ENCODE peak calls at places on chromosomes 3 and 15, in eight cellular contexts. One of them, this sample, is unnamed.

GRCh38 chr3:156816794-156817741 is 9.1 kb upstream of the LEKR1 start:
- DNase-seq in adipocyte: peak; percentile 95
- DNase-seq in fibroblast of gingiva: peak; percentile 78
- DNase-seq in left ventricle myocardium inferior: peak; percentile 87
- DNase-seq in RWPE1: peak; percentile 51
- DNase-seq in HEK293T: peak; percentile 81
- DNase-seq in lower leg skin: peak; percentile 72
- DNase-seq in HT1080: no peak
- DNase-seq in this sample: peak; percentile 93

GRCh38 chr3:71581451-71581980 is 2.0 kb downstream of the FOXP1 start:
- DNase-seq in adipocyte: peak; percentile 70
- DNase-seq in fibroblast of gingiva: no peak
- DNase-seq in left ventricle myocardium inferior: peak; percentile 41
- DNase-seq in RWPE1: no peak
- DNase-seq in HEK293T: peak; percentile 45
- DNase-seq in lower leg skin: peak; percentile 25
- DNase-seq in HT1080: peak; percentile 27
- DNase-seq in this sample: peak; percentile 7

GRCh38 chr15:64503197-64503596 is 42.8 kb downstream of the ZNF609 start:
- DNase-seq in adipocyte: peak; percentile 24
- DNase-seq in fibroblast of gingiva: no peak
- DNase-seq in left ventricle myocardium inferior: no peak
- DNase-seq in RWPE1: no peak
- DNase-seq in HEK293T: no peak
- DNase-seq in lower leg skin: no peak
- DNase-seq in HT1080: peak; percentile 56
- DNase-seq in this sample: no peak

GRCh38 chr15:98718426-98719168 is 70.3 kb downstream of the IGF1R start:
- DNase-seq in adipocyte: no peak
- DNase-seq in fibroblast of gingiva: no peak
- DNase-seq in left ventricle myocardium inferior: no peak
- DNase-seq in RWPE1: no peak
- DNase-seq in HEK293T: no peak
- DNase-seq in lower leg skin: no peak
- DNase-seq in HT1080: no peak
- DNase-seq in this sample: no peak

GRCh38 chr3:182702216-182702615 is 91.1 kb upstream of the ATP11B start:
- DNase-seq in adipocyte: no peak
- DNase-seq in fibroblast of gingiva: no peak
- DNase-seq in left ventricle myocardium inferior: no peak
- DNase-seq in RWPE1: no peak
- DNase-seq in HEK293T: no peak
- DNase-seq in lower leg skin: no peak
- DNase-seq in HT1080: no peak
- DNase-seq in this sample: no peak

GRCh38 chr3:185702564-185703225 is 116.6 kb downstream of the SENP2 start:
- DNase-seq in adipocyte: no peak
- DNase-seq in fibroblast of gingiva: no peak
- DNase-seq in left ventricle myocardium inferior: no peak
- DNase-seq in RWPE1: no peak
- DNase-seq in HEK293T: peak; percentile 14
- DNase-seq in lower leg skin: no peak
- DNase-seq in HT1080: peak; percentile 62
- DNase-seq in this sample: no peak

GRCh38 chr3:62873672-62874397 is 1.4 kb downstream of the CADPS start:
- DNase-seq in adipocyte: peak; percentile 14
- DNase-seq in fibroblast of gingiva: no peak
- DNase-seq in left ventricle myocardium inferior: peak; percentile 58
- DNase-seq in RWPE1: no peak
- DNase-seq in HEK293T: peak; percentile 46
- DNase-seq in lower leg skin: peak; percentile 21
- DNase-seq in HT1080: peak; percentile 22
- DNase-seq in this sample: no peak

GRCh38 chr15:84033793-84034553 is 201.6 kb upstream of the GOLGA6L4 start:
- DNase-seq in adipocyte: peak; percentile 2
- DNase-seq in fibroblast of gingiva: no peak
- DNase-seq in left ventricle myocardium inferior: no peak
- DNase-seq in RWPE1: peak; percentile 70
- DNase-seq in HEK293T: no peak
- DNase-seq in lower leg skin: no peak
- DNase-seq in HT1080: peak; percentile 38
- DNase-seq in this sample: no peak

GRCh38 chr3:138449490-138449889 is 15.1 kb downstream of the ESYT3 start:
- DNase-seq in adipocyte: no peak
- DNase-seq in fibroblast of gingiva: no peak
- DNase-seq in left ventricle myocardium inferior: no peak
- DNase-seq in RWPE1: no peak
- DNase-seq in HEK293T: no peak
- DNase-seq in lower leg skin: no peak
- DNase-seq in HT1080: no peak
- DNase-seq in this sample: no peak

GRCh38 chr3:71288269-71288930 is 295.1 kb downstream of the FOXP1 start:
- DNase-seq in adipocyte: peak; percentile 71
- DNase-seq in fibroblast of gingiva: no peak
- DNase-seq in left ventricle myocardium inferior: no peak
- DNase-seq in RWPE1: no peak
- DNase-seq in HEK293T: no peak
- DNase-seq in lower leg skin: no peak
- DNase-seq in HT1080: no peak
- DNase-seq in this sample: no peak

GRCh38 chr3:162337630-162338029 is 841.0 kb downstream of the OTOL1 start:
- DNase-seq in adipocyte: peak; percentile 11
- DNase-seq in fibroblast of gingiva: peak; percentile 43
- DNase-seq in left ventricle myocardium inferior: no peak
- DNase-seq in RWPE1: no peak
- DNase-seq in HEK293T: no peak
- DNase-seq in lower leg skin: no peak
- DNase-seq in HT1080: no peak
- DNase-seq in this sample: no peak

GRCh38 chr3:114361391-114361790 is 67.6 kb downstream of the TIGIT start:
- DNase-seq in adipocyte: no peak
- DNase-seq in fibroblast of gingiva: no peak
- DNase-seq in left ventricle myocardium inferior: no peak
- DNase-seq in RWPE1: no peak
- DNase-seq in HEK293T: no peak
- DNase-seq in lower leg skin: no peak
- DNase-seq in HT1080: no peak
- DNase-seq in this sample: no peak

GRCh38 chr3:51683566-51683965 is 12.5 kb downstream of the TEX264 start:
- DNase-seq in adipocyte: no peak
- DNase-seq in fibroblast of gingiva: no peak
- DNase-seq in left ventricle myocardium inferior: no peak
- DNase-seq in RWPE1: no peak
- DNase-seq in HEK293T: no peak
- DNase-seq in lower leg skin: no peak
- DNase-seq in HT1080: no peak
- DNase-seq in this sample: no peak

GRCh38 chr3:178947738-178948137 is 123.9 kb downstream of the ZMAT3 start:
- DNase-seq in adipocyte: peak; percentile 43
- DNase-seq in fibroblast of gingiva: no peak
- DNase-seq in left ventricle myocardium inferior: no peak
- DNase-seq in RWPE1: no peak
- DNase-seq in HEK293T: no peak
- DNase-seq in lower leg skin: no peak
- DNase-seq in HT1080: no peak
- DNase-seq in this sample: no peak

GRCh38 chr3:114764056-114764492 is 383.0 kb downstream of the ZBTB20 start:
- DNase-seq in adipocyte: peak; percentile 38
- DNase-seq in fibroblast of gingiva: peak; percentile 3
- DNase-seq in left ventricle myocardium inferior: no peak
- DNase-seq in RWPE1: no peak
- DNase-seq in HEK293T: no peak
- DNase-seq in lower leg skin: no peak
- DNase-seq in HT1080: no peak
- DNase-seq in this sample: no peak

GRCh38 chr15:89099968-89100367 is 11.7 kb downstream of the ABHD2 start:
- DNase-seq in adipocyte: no peak
- DNase-seq in fibroblast of gingiva: no peak
- DNase-seq in left ventricle myocardium inferior: no peak
- DNase-seq in RWPE1: no peak
- DNase-seq in HEK293T: no peak
- DNase-seq in lower leg skin: no peak
- DNase-seq in HT1080: no peak
- DNase-seq in this sample: no peak

GRCh38 chr3:53113293-53114010 is 16.8 kb downstream of the RFT1 start:
- DNase-seq in adipocyte: no peak
- DNase-seq in fibroblast of gingiva: no peak
- DNase-seq in left ventricle myocardium inferior: peak; percentile 78
- DNase-seq in RWPE1: no peak
- DNase-seq in HEK293T: no peak
- DNase-seq in lower leg skin: no peak
- DNase-seq in HT1080: no peak
- DNase-seq in this sample: no peak

GRCh38 chr3:23923786-23924185 is 6.9 kb downstream of the RPL15 start:
- DNase-seq in adipocyte: peak; percentile 69
- DNase-seq in fibroblast of gingiva: peak; percentile 17
- DNase-seq in left ventricle myocardium inferior: no peak
- DNase-seq in RWPE1: no peak
- DNase-seq in HEK293T: no peak
- DNase-seq in lower leg skin: no peak
- DNase-seq in HT1080: no peak
- DNase-seq in this sample: no peak

GRCh38 chr3:72820405-72820804 is 27.8 kb downstream of the SHQ1 start:
- DNase-seq in adipocyte: peak; percentile 73
- DNase-seq in fibroblast of gingiva: peak; percentile 69
- DNase-seq in left ventricle myocardium inferior: no peak
- DNase-seq in RWPE1: no peak
- DNase-seq in HEK293T: no peak
- DNase-seq in lower leg skin: peak; percentile 35
- DNase-seq in HT1080: no peak
- DNase-seq in this sample: no peak

GRCh38 chr3:134594236-134594825 is 56.5 kb downstream of the KY start:
- DNase-seq in adipocyte: no peak
- DNase-seq in fibroblast of gingiva: no peak
- DNase-seq in left ventricle myocardium inferior: no peak
- DNase-seq in RWPE1: no peak
- DNase-seq in HEK293T: no peak
- DNase-seq in lower leg skin: no peak
- DNase-seq in HT1080: no peak
- DNase-seq in this sample: no peak

GRCh38 chr15:70439304-70439877 is 324.0 kb downstream of the UACA start:
- DNase-seq in adipocyte: no peak
- DNase-seq in fibroblast of gingiva: no peak
- DNase-seq in left ventricle myocardium inferior: no peak
- DNase-seq in RWPE1: no peak
- DNase-seq in HEK293T: no peak
- DNase-seq in lower leg skin: no peak
- DNase-seq in HT1080: no peak
- DNase-seq in this sample: no peak

This sample was measured in CD8-positive, alpha-beta T cell.